ENCODE peak calls at places on chromosomes 12 and 14, in nine cellular contexts. X is hepatocyte, R is mammary epithelial cell, V is SK-N-SH, L is GM23248, B is neuronal stem cell, F is H9, G is HepG2, E is GM23338. N is an unnamed sample.

GRCh38 chr14:85461432-85462133 is 68.4 kb upstream of the FLRT2 start:
- DNase-seq in B (no peak), E (no peak), R (no peak), V (no peak), L (no peak), F (no peak), X (no peak), G (no peak), N (no peak)

GRCh38 chr12:107544947-107545346 is 140.7 kb upstream of the PWP1 start:
- DNase-seq in F (no peak), G (no peak), E (no peak), R (no peak), V (no peak), X (no peak), L (peak; percentile 7), B (no peak), N (no peak)

GRCh38 chr14:93725002-93725582 is 63.2 kb downstream of the PRIMA1 start:
- DNase-seq in R (no peak), X (no peak), L (no peak), E (no peak), V (no peak), G (no peak), B (no peak), F (no peak), N (no peak)

GRCh38 chr12:5379737-5380496 is 52.0 kb upstream of the NTF3 start:
- DNase-seq in G (no peak), E (no peak), F (no peak), V (no peak), L (no peak), X (peak; percentile 24), R (peak; percentile 81), B (no peak), N (no peak)

GRCh38 chr14:75978249-75978731 is 3.5 kb downstream of the TGFB3 start:
- DNase-seq in V (peak; percentile 51), B (no peak), R (no peak), E (no peak), F (no peak), G (no peak), X (no peak), L (peak; percentile 12), N (no peak)

GRCh38 chr14:69657961-69658360 is 46.6 kb downstream of the SUSD6 start:
- DNase-seq in F (peak; percentile 46), E (peak; percentile 56), R (peak; percentile 93), V (no peak), B (no peak), L (peak; percentile 73), G (peak; percentile 63), X (peak; percentile 77), N (peak; percentile 75)

GRCh38 chr12:65622056-65622455 is 202.2 kb upstream of the HMGA2 start:
- DNase-seq in B (no peak), R (no peak), L (no peak), G (no peak), F (no peak), V (no peak), X (no peak), E (no peak), N (no peak)

GRCh38 chr12:44542716-44543115 is 333.4 kb downstream of the NELL2 start:
- DNase-seq in G (no peak), L (no peak), B (no peak), X (no peak), V (no peak), R (peak; percentile 3), F (no peak), E (no peak), N (no peak)

GRCh38 chr12:108939594-108939993 is 59.7 kb downstream of the DAO start:
- DNase-seq in R (peak; percentile 37), F (peak; percentile 57), X (peak; percentile 34), G (peak; percentile 12), L (peak; percentile 14), B (peak; percentile 4), V (no peak), E (peak; percentile 69), N (peak; percentile 19)

GRCh38 chr14:85093631-85094330 is 436.2 kb upstream of the FLRT2 start:
- DNase-seq in B (no peak), R (peak; percentile 65), L (peak; percentile 58), V (no peak), F (no peak), X (no peak), G (no peak), E (no peak), N (peak; percentile 68)

DNA sequence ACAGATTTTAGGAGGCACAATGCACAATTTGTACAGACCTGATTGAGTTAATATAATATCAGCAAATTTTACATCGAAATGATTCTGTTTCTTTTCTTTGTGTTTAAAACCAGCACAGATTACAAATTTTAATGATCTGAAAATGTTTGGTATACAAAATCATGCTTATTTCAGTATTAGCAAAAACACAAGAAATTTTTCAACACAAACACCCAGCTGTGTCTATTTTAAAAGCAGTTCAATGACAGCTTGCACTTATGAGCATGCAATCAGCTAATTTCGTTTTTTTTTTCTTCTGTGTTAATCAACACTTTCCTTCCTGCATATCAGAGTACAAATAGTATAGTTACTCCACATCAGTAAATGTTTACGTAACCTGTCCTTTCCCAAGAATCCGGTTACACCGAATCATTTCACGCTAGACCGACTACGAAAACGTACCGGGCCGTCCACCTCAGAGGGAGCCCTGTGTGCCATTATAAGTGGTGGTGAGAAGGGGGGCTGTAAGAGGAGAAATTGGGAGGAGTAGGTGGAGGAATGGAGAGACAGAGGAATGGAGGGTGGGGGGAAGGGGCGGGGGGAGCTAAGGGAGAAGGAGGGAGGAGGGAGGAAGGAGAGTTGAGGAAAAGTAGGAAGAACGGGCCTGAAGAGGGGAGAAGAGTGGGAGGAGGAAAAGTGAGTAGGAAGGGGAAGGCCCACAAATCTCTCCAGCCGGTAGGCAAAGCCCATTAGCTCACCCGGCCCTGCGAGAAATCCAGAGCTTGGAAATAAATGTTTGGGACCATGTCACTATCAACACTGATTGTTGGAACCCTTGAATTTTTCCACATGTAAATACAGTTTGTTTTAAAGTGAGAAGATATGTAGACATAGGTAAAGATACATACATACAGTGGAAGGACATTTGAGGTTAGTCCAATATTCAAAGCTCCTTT is 2.4 kb upstream of the FOXG1 start:
- DNase-seq in L (no peak), G (no peak), V (no peak), X (no peak), B (no peak), E (peak; percentile 79), R (no peak), F (peak; percentile 78), N (no peak)
- H3K27me3 ChIP-seq in L (peaks cover 85% of the 10 kb centered on the region), G (no peaks in the 10 kb centered on the region), V (peaks cover 83% of the 10 kb centered on the region), X (peaks cover 91% of the 10 kb centered on the region), B (peaks cover 3% of the 10 kb centered on the region), E (peaks cover 92% of the 10 kb centered on the region), R (peaks cover 72% of the 10 kb centered on the region), F (peaks cover 75% of the 10 kb centered on the region), N (peaks cover 78% of the 10 kb centered on the region)

GRCh38 chr14:80951491-80951890 is 3.9 kb upstream of the TSHR start:
- DNase-seq in X (no peak), B (no peak), E (no peak), G (no peak), F (no peak), V (no peak), R (no peak), L (no peak), N (no peak)
- H3K4me2 ChIP-seq in X (no peak overlapping the region), B (no peak overlapping the region), E (no peak overlapping the region), G (no peak overlapping the region), F (no peak overlapping the region), V (no peak overlapping the region), R (no peak overlapping the region), L (no peak overlapping the region), N (no peak overlapping the region)

DNA sequence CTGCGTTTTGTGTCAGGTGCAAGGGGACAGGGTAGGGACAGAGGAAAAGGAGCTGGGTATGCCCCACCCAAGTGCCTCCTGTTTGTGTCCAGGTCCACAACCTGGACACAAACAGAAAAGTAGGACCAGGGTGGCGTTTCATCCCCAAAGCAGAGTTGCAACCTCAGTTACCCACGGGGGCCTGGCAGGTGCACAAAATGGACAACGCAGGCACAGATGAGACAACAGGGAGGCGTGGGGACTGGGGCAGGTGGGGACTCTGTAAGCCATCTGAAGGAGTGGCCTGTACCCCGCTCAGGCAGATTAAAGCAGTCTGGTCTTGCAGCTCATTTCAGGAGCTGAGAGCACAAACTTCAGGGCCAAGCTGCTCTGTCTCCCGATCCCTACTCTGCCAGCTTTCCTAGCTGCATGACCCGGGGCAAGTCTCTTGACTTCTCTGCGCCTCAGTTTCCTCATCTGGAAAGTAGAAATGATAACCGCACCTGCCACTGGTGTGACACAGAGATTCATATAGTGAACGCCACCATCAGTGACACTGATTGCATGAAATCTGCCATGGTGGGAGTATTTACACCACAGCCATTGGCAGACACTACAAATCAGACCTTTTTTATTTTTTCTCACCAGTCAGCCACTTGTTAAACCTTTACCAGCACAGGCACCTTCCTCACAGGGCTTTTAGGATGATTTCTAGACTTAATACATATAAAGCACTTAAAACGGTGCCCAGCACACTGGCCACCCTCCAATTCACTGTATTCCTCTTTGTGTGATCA is 123.0 kb downstream of the PHETA1 start:
- DNase-seq in R (no peak), V (no peak), F (no peak), X (no peak), G (no peak), E (no peak), L (no peak), B (no peak), N (no peak)
- H3K27me3 ChIP-seq in R (peaks cover 1% of the 10 kb centered on the region), V (no peaks in the 10 kb centered on the region), F (no peaks in the 10 kb centered on the region), X (no peaks in the 10 kb centered on the region), G (no peaks in the 10 kb centered on the region), E (no peaks in the 10 kb centered on the region), L (peaks cover 4% of the 10 kb centered on the region), B (no peaks in the 10 kb centered on the region), N (peaks cover 4% of the 10 kb centered on the region)

GRCh38 chr14:22533057-22533704 is 55.8 kb downstream of the DAD1 start:
- DNase-seq in X (no peak), G (no peak), F (no peak), L (no peak), V (no peak), R (no peak), B (no peak), E (no peak), N (no peak)

GRCh38 chr14:22533739-22534359 is 55.2 kb downstream of the DAD1 start:
- DNase-seq in E (no peak), V (no peak), R (no peak), B (no peak), X (no peak), L (no peak), F (no peak), G (no peak), N (no peak)

GRCh38 chr14:22531451-22532344 is 57.3 kb downstream of the DAD1 start:
- DNase-seq in X (no peak), G (no peak), V (no peak), L (no peak), R (no peak), B (no peak), F (no peak), E (no peak), N (no peak)

GRCh38 chr14:22534547-22534946 is 54.5 kb downstream of the DAD1 start:
- DNase-seq in G (no peak), L (no peak), X (no peak), F (no peak), B (no peak), E (no peak), R (no peak), V (no peak), N (no peak)

DNA sequence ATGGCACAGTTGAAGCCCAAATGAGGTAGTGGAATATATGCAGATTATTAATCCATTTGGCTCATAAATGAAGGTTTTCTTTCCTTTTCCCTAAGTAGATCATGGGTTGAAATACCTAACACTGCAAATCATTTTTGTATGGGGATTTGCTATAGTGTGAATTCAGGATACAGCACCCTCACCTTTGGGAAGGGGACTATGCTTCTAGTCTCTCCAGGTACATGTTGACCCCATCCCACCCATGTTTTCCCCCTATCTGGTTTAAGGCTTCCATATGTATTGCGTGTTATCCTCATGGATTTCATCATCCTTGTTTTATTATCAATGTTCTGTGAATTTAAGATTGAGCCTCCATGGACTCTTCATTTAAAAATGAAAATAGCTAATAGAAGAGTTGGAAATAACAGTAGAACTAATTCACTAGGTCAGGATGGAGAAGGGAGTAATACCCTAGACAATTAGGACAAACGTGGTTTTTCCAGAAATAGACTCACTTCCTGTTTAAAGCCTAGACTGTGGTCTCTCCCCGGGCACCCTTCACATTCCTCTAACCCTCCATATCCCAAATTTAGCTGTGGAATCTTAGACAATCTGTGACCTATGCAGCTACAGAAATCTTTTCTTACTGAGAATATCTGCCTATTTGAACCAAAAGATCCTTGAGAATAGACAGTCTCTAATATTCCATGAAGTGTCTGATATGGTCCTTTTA is 56.5 kb downstream of the DAD1 start:
- DNase-seq in B (no peak), L (peak; percentile 52), F (no peak), E (no peak), V (no peak), G (no peak), R (no peak), X (no peak), N (peak; percentile 80)
- H3K4me2 ChIP-seq in B (no peak overlapping the region), L (peak overlapping the region; percentile 8), F (no peak overlapping the region), E (no peak overlapping the region), V (peak overlapping the region; percentile 16), G (no peak overlapping the region), R (no peak overlapping the region), X (no peak overlapping the region), N (peak overlapping the region; percentile 46)